ENCODE peak calls at places on chromosomes 5 and 9, in four cellular contexts. One of them, this sample, is unnamed.

GRCh38 chr9:37390759-37391158 is 31.7 kb upstream of the GRHPR start:
- DNase-seq in mesothelial cell of epicardium: no peak
- DNase-seq in GM20000: peak
- DNase-seq in OCI-LY7: peak
- DNase-seq in this sample: no peak

GRCh38 chr5:55511010-55511409 is 23.8 kb downstream of the PLPP1 start:
- DNase-seq in mesothelial cell of epicardium: no peak
- DNase-seq in GM20000: no peak
- DNase-seq in OCI-LY7: no peak
- DNase-seq in this sample: no peak

GRCh38 chr5:76813982-76814562 is 4.8 kb upstream of the F2RL1 start:
- DNase-seq in mesothelial cell of epicardium: no peak
- DNase-seq in GM20000: no peak
- DNase-seq in OCI-LY7: no peak
- DNase-seq in this sample: no peak

GRCh38 chr9:21558079-21558478 is 76.0 kb upstream of the IFNE start:
- DNase-seq in mesothelial cell of epicardium: no peak
- DNase-seq in GM20000: no peak
- DNase-seq in OCI-LY7: no peak
- DNase-seq in this sample: no peak

GRCh38 chr9:92947268-92948031 is at the start of gene FGD3:
- DNase-seq in mesothelial cell of epicardium: peak
- DNase-seq in GM20000: no peak
- DNase-seq in OCI-LY7: no peak
- DNase-seq in this sample: peak

GRCh38 chr9:37128051-37128450 is 7.7 kb downstream of the ZCCHC7 start:
- DNase-seq in mesothelial cell of epicardium: no peak
- DNase-seq in GM20000: no peak
- DNase-seq in OCI-LY7: no peak
- DNase-seq in this sample: no peak

GRCh38 chr5:17304282-17304681 is 86.9 kb downstream of the BASP1 start:
- DNase-seq in mesothelial cell of epicardium: no peak
- DNase-seq in GM20000: no peak
- DNase-seq in OCI-LY7: no peak
- DNase-seq in this sample: no peak

GRCh38 chr5:9316041-9316440 is 229.8 kb downstream of the SEMA5A start:
- DNase-seq in mesothelial cell of epicardium: no peak
- DNase-seq in GM20000: no peak
- DNase-seq in OCI-LY7: no peak
- DNase-seq in this sample: no peak

GRCh38 chr5:139644646-139645494 is 3.3 kb upstream of the CXXC5 start:
- DNase-seq in mesothelial cell of epicardium: no peak
- DNase-seq in GM20000: no peak
- DNase-seq in OCI-LY7: no peak
- DNase-seq in this sample: no peak

GRCh38 chr5:133664422-133664821 is 52.1 kb upstream of the FSTL4 start:
- DNase-seq in mesothelial cell of epicardium: no peak
- DNase-seq in GM20000: no peak
- DNase-seq in OCI-LY7: no peak
- DNase-seq in this sample: no peak

GRCh38 chr5:112776301-112776856 is 38.7 kb downstream of the APC start:
- DNase-seq in mesothelial cell of epicardium: no peak
- DNase-seq in GM20000: no peak
- DNase-seq in OCI-LY7: no peak
- DNase-seq in this sample: no peak

GRCh38 chr9:30411571-30411970 is 1972.9 kb upstream of the ACO1 start:
- DNase-seq in mesothelial cell of epicardium: no peak
- DNase-seq in GM20000: no peak
- DNase-seq in OCI-LY7: no peak
- DNase-seq in this sample: no peak

GRCh38 chr5:133938932-133939331 is 29.5 kb downstream of the C5orf15 start:
- DNase-seq in mesothelial cell of epicardium: no peak
- DNase-seq in GM20000: peak
- DNase-seq in OCI-LY7: peak
- DNase-seq in this sample: no peak

GRCh38 chr5:145495741-145496140 is 339.4 kb downstream of the PRELID2 start:
- DNase-seq in mesothelial cell of epicardium: no peak
- DNase-seq in GM20000: no peak
- DNase-seq in OCI-LY7: no peak
- DNase-seq in this sample: no peak

GRCh38 chr9:133403766-133404439 is 13.9 kb downstream of the REXO4 start:
- DNase-seq in mesothelial cell of epicardium: no peak
- DNase-seq in GM20000: no peak
- DNase-seq in OCI-LY7: peak
- DNase-seq in this sample: peak

GRCh38 chr5:173699959-173700358 is 83.5 kb upstream of the BOD1 start:
- DNase-seq in mesothelial cell of epicardium: no peak
- DNase-seq in GM20000: no peak
- DNase-seq in OCI-LY7: no peak
- DNase-seq in this sample: no peak

GRCh38 chr9:12819436-12820185 is 44.8 kb downstream of the LURAP1L start:
- DNase-seq in mesothelial cell of epicardium: no peak
- DNase-seq in GM20000: peak
- DNase-seq in OCI-LY7: peak
- DNase-seq in this sample: peak

GRCh38 chr5:131082034-131082550 is 83.0 kb downstream of the HINT1 start:
- DNase-seq in mesothelial cell of epicardium: no peak
- DNase-seq in GM20000: no peak
- DNase-seq in OCI-LY7: no peak
- DNase-seq in this sample: no peak

GRCh38 chr5:58080573-58080972 is 379.3 kb downstream of the PLK2 start:
- DNase-seq in mesothelial cell of epicardium: no peak
- DNase-seq in GM20000: no peak
- DNase-seq in OCI-LY7: no peak
- DNase-seq in this sample: no peak

GRCh38 chr9:136163248-136163850 is 41.6 kb downstream of the LHX3 start:
- DNase-seq in mesothelial cell of epicardium: no peak
- DNase-seq in GM20000: no peak
- DNase-seq in OCI-LY7: no peak
- DNase-seq in this sample: no peak
- TF ChIP-seq CTCF in mesothelial cell of epicardium: no peak
- TF ChIP-seq CTCF in GM20000: no peak
- TF ChIP-seq CTCF in OCI-LY7: no peak
- TF ChIP-seq CTCF in this sample: no peak

GRCh38 chr9:116365056-116365471 is 211.5 kb downstream of the PAPPA start:
- DNase-seq in mesothelial cell of epicardium: peak
- DNase-seq in GM20000: no peak
- DNase-seq in OCI-LY7: no peak
- DNase-seq in this sample: no peak
- TF ChIP-seq CTCF in mesothelial cell of epicardium: no peak
- TF ChIP-seq CTCF in GM20000: no peak
- TF ChIP-seq CTCF in OCI-LY7: no peak
- TF ChIP-seq CTCF in this sample: no peak

GRCh38 chr9:35814106-35814840 is 569 bp downstream of the HINT2 start:
- DNase-seq in mesothelial cell of epicardium: peak
- DNase-seq in GM20000: peak
- DNase-seq in OCI-LY7: peak
- DNase-seq in this sample: no peak

GRCh38 chr9:35814841-35815543 is at the start of gene HINT2:
- DNase-seq in mesothelial cell of epicardium: peak
- DNase-seq in GM20000: peak
- DNase-seq in OCI-LY7: peak
- DNase-seq in this sample: peak

GRCh38 chr9:35813434-35814105 is 1.3 kb downstream of the HINT2 start:
- DNase-seq in mesothelial cell of epicardium: no peak
- DNase-seq in GM20000: no peak
- DNase-seq in OCI-LY7: peak
- DNase-seq in this sample: no peak

GRCh38 chr9:35818341-35818740 is 3.5 kb upstream of the HINT2 start:
- DNase-seq in mesothelial cell of epicardium: no peak
- DNase-seq in GM20000: no peak
- DNase-seq in OCI-LY7: no peak
- DNase-seq in this sample: no peak

GRCh38 chr9:35816708-35817107 is 1.9 kb upstream of the HINT2 start:
- DNase-seq in mesothelial cell of epicardium: no peak
- DNase-seq in GM20000: no peak
- DNase-seq in OCI-LY7: no peak
- DNase-seq in this sample: no peak
- TF ChIP-seq CTCF in mesothelial cell of epicardium: no peak
- TF ChIP-seq CTCF in GM20000: no peak
- TF ChIP-seq CTCF in OCI-LY7: peak
- TF ChIP-seq CTCF in this sample: no peak

GRCh38 chr9:128024761-128025308 is 42.3 kb downstream of the NAIF1 start:
- DNase-seq in mesothelial cell of epicardium: no peak
- DNase-seq in GM20000: no peak
- DNase-seq in OCI-LY7: no peak
- DNase-seq in this sample: no peak

GRCh38 chr9:128025756-128026155 is 41.4 kb downstream of the NAIF1 start:
- DNase-seq in mesothelial cell of epicardium: no peak
- DNase-seq in GM20000: no peak
- DNase-seq in OCI-LY7: no peak
- DNase-seq in this sample: no peak

GRCh38 chr9:128026255-128027165 is 40.6 kb downstream of the NAIF1 start:
- DNase-seq in mesothelial cell of epicardium: no peak
- DNase-seq in GM20000: peak
- DNase-seq in OCI-LY7: peak
- DNase-seq in this sample: no peak

GRCh38 chr9:128022886-128023285 is 42.1 kb upstream of the EEIG1 start:
- DNase-seq in mesothelial cell of epicardium: no peak
- DNase-seq in GM20000: no peak
- DNase-seq in OCI-LY7: no peak
- DNase-seq in this sample: no peak

DNA sequence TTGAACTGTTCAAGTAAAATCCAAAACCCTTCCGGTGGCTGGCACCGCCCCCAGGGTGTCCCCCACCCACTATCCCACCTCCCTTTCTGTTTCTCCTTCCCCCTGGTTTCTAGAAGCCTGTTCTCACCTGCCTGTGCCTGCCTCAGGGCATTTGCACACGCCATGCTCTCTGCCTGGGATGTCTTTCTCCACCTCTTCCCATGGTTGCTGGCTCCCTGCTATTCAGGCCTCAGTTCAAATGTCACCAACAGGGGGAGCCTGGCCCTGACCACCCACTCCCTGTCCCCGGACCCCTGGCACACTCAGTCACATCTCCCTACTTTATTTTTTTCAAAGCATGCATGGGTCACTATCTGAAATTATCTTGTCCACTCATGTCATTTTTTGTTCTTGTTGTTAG is 39.9 kb upstream of the EEIG1 start:
- DNase-seq in mesothelial cell of epicardium: no peak
- DNase-seq in GM20000: peak
- DNase-seq in OCI-LY7: no peak
- DNase-seq in this sample: no peak
- TF ChIP-seq CTCF in mesothelial cell of epicardium: peak
- TF ChIP-seq CTCF in GM20000: peak
- TF ChIP-seq CTCF in OCI-LY7: peak
- TF ChIP-seq CTCF in this sample: peak

GRCh38 chr5:163566678-163567077 is 61.3 kb downstream of the MAT2B start:
- DNase-seq in mesothelial cell of epicardium: no peak
- DNase-seq in GM20000: no peak
- DNase-seq in OCI-LY7: no peak
- DNase-seq in this sample: no peak

GRCh38 chr5:163567811-163568210 is 62.4 kb downstream of the MAT2B start:
- DNase-seq in mesothelial cell of epicardium: no peak
- DNase-seq in GM20000: no peak
- DNase-seq in OCI-LY7: no peak
- DNase-seq in this sample: no peak

GRCh38 chr5:163565931-163566608 is 60.7 kb downstream of the MAT2B start:
- DNase-seq in mesothelial cell of epicardium: peak
- DNase-seq in GM20000: no peak
- DNase-seq in OCI-LY7: no peak
- DNase-seq in this sample: no peak

GRCh38 chr5:163571755-163572154 is 66.3 kb downstream of the MAT2B start:
- DNase-seq in mesothelial cell of epicardium: no peak
- DNase-seq in GM20000: no peak
- DNase-seq in OCI-LY7: no peak
- DNase-seq in this sample: no peak

DNA sequence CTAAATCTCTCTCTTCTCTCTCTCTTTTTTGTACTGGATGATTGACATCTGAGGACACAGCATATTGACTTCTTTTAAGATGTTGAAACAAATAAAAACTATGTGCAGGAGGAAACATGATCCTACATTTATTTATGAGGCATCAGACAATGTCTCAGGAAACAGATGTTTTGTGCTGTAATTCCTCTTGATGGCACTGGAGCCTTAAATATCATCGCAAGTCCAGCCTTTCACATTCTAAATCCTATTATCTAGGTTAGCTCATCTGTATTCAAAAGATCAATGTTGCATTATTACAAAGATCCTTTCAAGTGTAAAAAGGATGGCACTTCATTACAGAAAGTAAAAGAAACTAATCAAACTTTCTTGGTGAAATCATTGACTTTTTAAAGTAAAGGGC is 63.9 kb downstream of the MAT2B start:
- DNase-seq in mesothelial cell of epicardium: no peak
- DNase-seq in GM20000: no peak
- DNase-seq in OCI-LY7: no peak
- DNase-seq in this sample: no peak
- TF ChIP-seq CTCF in mesothelial cell of epicardium: no peak
- TF ChIP-seq CTCF in GM20000: no peak
- TF ChIP-seq CTCF in OCI-LY7: peak
- TF ChIP-seq CTCF in this sample: peak

GRCh38 chr5:137605377-137605776 is 106.3 kb upstream of the SPOCK1 start:
- DNase-seq in mesothelial cell of epicardium: no peak
- DNase-seq in GM20000: no peak
- DNase-seq in OCI-LY7: no peak
- DNase-seq in this sample: no peak
- TF ChIP-seq CTCF in mesothelial cell of epicardium: no peak
- TF ChIP-seq CTCF in GM20000: no peak
- TF ChIP-seq CTCF in OCI-LY7: no peak
- TF ChIP-seq CTCF in this sample: peak